ENCODE peak calls at places on chromosomes 12 and 14, in ten cellular contexts. K is iris pigment epithelial cell; V is cardiac muscle cell; F is T-helper 2 cell; T is neural crest cell; J is body of pancreas; H is LoVo; N is EL; I is activated CD4-positive, alpha-beta T cell treated with anti-CD3 and anti-CD28 coated beads for 4 hours; D is left ventricle myocardium inferior. A is an unnamed sample.

GRCh38 chr12:47882796-47883546 is 21.8 kb downstream of the VDR start:
- DNase-seq in K (no peak), V (no peak), F (no peak), T (no peak), J (no peak), H (no peak), N (peak; percentile 18), I (peak; percentile 25), D (no peak), A (peak; percentile 46)

GRCh38 chr12:11681211-11681610 is 31.7 kb downstream of the ETV6 start:
- DNase-seq in K (no peak), V (no peak), F (no peak), T (no peak), J (no peak), H (no peak), N (peak; percentile 22), I (no peak), D (no peak), A (no peak)

GRCh38 chr12:93888964-93889363 is 211.8 kb downstream of the CRADD start:
- DNase-seq in K (no peak), V (no peak), F (no peak), T (no peak), J (no peak), H (no peak), N (no peak), I (no peak), D (no peak), A (no peak)

GRCh38 chr14:34450542-34450915 is 11.5 kb downstream of the SPTSSA start:
- DNase-seq in K (no peak), V (no peak), F (no peak), T (no peak), J (no peak), H (no peak), N (no peak), I (no peak), D (no peak), A (peak; percentile 97)

GRCh38 chr12:123712780-123713319 is 697 bp downstream of the ATP6V0A2 start:
- DNase-seq in K (no peak), V (peak; percentile 8), F (no peak), T (no peak), J (no peak), H (no peak), N (peak; percentile 18), I (peak; percentile 9), D (no peak), A (no peak)

GRCh38 chr12:76028649-76029277 is 2.8 kb downstream of the PHLDA1 start:
- DNase-seq in K (no peak), V (peak; percentile 38), F (no peak), T (no peak), J (no peak), H (no peak), N (no peak), I (no peak), D (no peak), A (no peak)

GRCh38 chr12:109098671-109099070 is 1.3 kb downstream of the UNG start:
- DNase-seq in K (no peak), V (no peak), F (no peak), T (no peak), J (no peak), H (no peak), N (no peak), I (no peak), D (no peak), A (no peak)

GRCh38 chr12:110109037-110109836 is 14.9 kb upstream of the IFT81 start:
- DNase-seq in K (peak; percentile 100), V (peak; percentile 99), F (no peak), T (no peak), J (peak; percentile 62), H (no peak), N (peak; percentile 96), I (no peak), D (peak; percentile 61), A (no peak)

GRCh38 chr12:81758421-81759214 is 532 bp downstream of the PPFIA2 start:
- DNase-seq in K (peak; percentile 17), V (peak; percentile 51), F (no peak), T (peak; percentile 32), J (peak; percentile 10), H (no peak), N (peak; percentile 2), I (no peak), D (peak; percentile 19), A (peak; percentile 31)

GRCh38 chr12:130819248-130819576 is 19.8 kb downstream of the STX2 start:
- DNase-seq in K (no peak), V (no peak), F (no peak), T (no peak), J (no peak), H (no peak), N (no peak), I (no peak), D (no peak), A (no peak)

GRCh38 chr14:79764288-79764687 is 447.0 kb downstream of the DIO2 start:
- DNase-seq in K (no peak), V (no peak), F (no peak), T (no peak), J (no peak), H (no peak), N (no peak), I (no peak), D (no peak), A (peak; percentile 79)

GRCh38 chr12:14612895-14613294 is 45.2 kb upstream of the PLBD1 start:
- DNase-seq in K (no peak), V (no peak), F (no peak), T (no peak), J (no peak), H (no peak), N (no peak), I (no peak), D (no peak), A (no peak)

GRCh38 chr12:109722753-109723109 is 9.1 kb downstream of the FAM222A start:
- DNase-seq in K (no peak), V (no peak), F (no peak), T (no peak), J (no peak), H (no peak), N (no peak), I (no peak), D (no peak), A (no peak)

A was measured in DMS153.